ENCODE peak calls at places on chromosomes 1 and 21, in four cellular contexts. C is T follicular helper cell, I is aorta, X is neural crest cell. B is an unnamed sample.

GRCh38 chr21:35476616-35477395 is 427.7 kb upstream of the RUNX1 start:
- DNase-seq in C (no peak), I (no peak), X (no peak), B (no peak)

GRCh38 chr1:51025374-51025773 is 55.3 kb downstream of the CDKN2C start:
- DNase-seq in C (no peak), I (no peak), X (no peak), B (no peak)

GRCh38 chr1:17194133-17194475 is 10.8 kb upstream of the PADI1 start:
- DNase-seq in C (no peak), I (no peak), X (no peak), B (no peak)

GRCh38 chr1:91876040-91876470 is 9.9 kb downstream of the TGFBR3 start:
- DNase-seq in C (no peak), I (no peak), X (no peak), B (no peak)

GRCh38 chr1:1254667-1254998 is 8.1 kb upstream of the C1QTNF12 start:
- DNase-seq in C (no peak), I (no peak), X (no peak), B (no peak)

GRCh38 chr21:42056996-42057689 is 14.0 kb upstream of the UMODL1 start:
- DNase-seq in C (no peak), I (peak), X (no peak), B (no peak)

GRCh38 chr1:30464187-30464617 is 259.2 kb downstream of the MATN1 start:
- DNase-seq in C (no peak), I (no peak), X (no peak), B (no peak)

GRCh38 chr21:41813226-41813625 is 46.4 kb upstream of the RIPK4 start:
- DNase-seq in C (no peak), I (no peak), X (no peak), B (peak)

GRCh38 chr1:169588785-169589485 is 2.7 kb upstream of the F5 start:
- DNase-seq in C (no peak), I (no peak), X (no peak), B (no peak)

GRCh38 chr1:186738896-186739295 is 58.7 kb upstream of the PTGS2 start:
- DNase-seq in C (no peak), I (no peak), X (no peak), B (no peak)

GRCh38 chr21:35303085-35303484 is 254.0 kb upstream of the RUNX1 start:
- DNase-seq in C (no peak), I (no peak), X (no peak), B (no peak)

GRCh38 chr1:85585845-85586244 is 5.3 kb downstream of the CCN1 start:
- DNase-seq in C (no peak), I (no peak), X (no peak), B (no peak)

GRCh38 chr1:161379071-161379470 is 11.4 kb upstream of the CFAP126 start:
- DNase-seq in C (no peak), I (no peak), X (no peak), B (no peak)

GRCh38 chr1:198681831-198682756 is 43.3 kb downstream of the PTPRC start:
- DNase-seq in C (peak), I (no peak), X (peak), B (peak)

GRCh38 chr1:156492591-156493080 is 7.9 kb downstream of the MEF2D start:
- DNase-seq in C (no peak), I (no peak), X (no peak), B (no peak)

GRCh38 chr1:181936768-181937581 is 124.5 kb downstream of the ZNF648 start:
- DNase-seq in C (peak), I (no peak), X (peak), B (no peak)

GRCh38 chr1:121586369-121587229 is 401.8 kb downstream of the SRGAP2C start:
- DNase-seq in C (no peak), I (no peak), X (no peak), B (no peak)

GRCh38 chr1:30798389-30798951 is 40.9 kb upstream of the LAPTM5 start:
- DNase-seq in C (no peak), I (no peak), X (no peak), B (no peak)

GRCh38 chr1:84298336-84298687 is 3.2 kb upstream of the SAMD13 start:
- DNase-seq in C (peak), I (peak), X (peak), B (peak)

GRCh38 chr1:84972377-84972987 is 24.4 kb downstream of the MCOLN2 start:
- DNase-seq in C (no peak), I (no peak), X (no peak), B (no peak)

GRCh38 chr21:42043961-42044360 is 27.2 kb upstream of the UMODL1 start:
- DNase-seq in C (no peak), I (no peak), X (no peak), B (no peak)

GRCh38 chr1:244807138-244807537 is 28.3 kb upstream of the COX20 start:
- DNase-seq in C (no peak), I (no peak), X (no peak), B (no peak)

GRCh38 chr1:221923921-221924598 is 182.2 kb upstream of the DUSP10 start:
- DNase-seq in C (no peak), I (no peak), X (no peak), B (no peak)

GRCh38 chr21:45256021-45256911 is 31.4 kb downstream of the POFUT2 start:
- DNase-seq in C (no peak), I (no peak), X (no peak), B (no peak)

GRCh38 chr1:161177112-161177935 is at the start of gene B4GALT3:
- DNase-seq in C (peak), I (peak), X (peak), B (peak)

GRCh38 chr1:181655756-181656155 is 172.4 kb downstream of the CACNA1E start:
- DNase-seq in C (no peak), I (no peak), X (no peak), B (no peak)

GRCh38 chr1:6419803-6420593 is at the start of gene HES2:
- DNase-seq in C (no peak), I (no peak), X (no peak), B (no peak)

GRCh38 chr1:44801491-44802305 is 1.5 kb downstream of the PLK3 start:
- DNase-seq in C (no peak), I (peak), X (no peak), B (no peak)

B was measured in cardiac septum.